ENCODE peak calls at places on chromosomes 5 and 9, in six cellular contexts. M is IMR-90, T is coronary artery, Q is prostate gland, O is hepatocyte, P is lung. L is an unnamed sample.

GRCh38 chr5:141835928-141836667 is 42.1 kb downstream of the PCDH1 start:
- DNase-seq in M (peak; percentile 53), P (no peak), T (peak; percentile 79), Q (no peak), O (no peak), L (no peak)

GRCh38 chr5:31671339-31671741 is 32.4 kb downstream of the PDZD2 start:
- DNase-seq in M (no peak), T (no peak), O (no peak), P (no peak), Q (no peak), L (no peak)

GRCh38 chr9:93711002-93711401 is 134.6 kb downstream of the PHF2 start:
- DNase-seq in Q (no peak), T (no peak), O (no peak), M (no peak), P (no peak), L (no peak)

GRCh38 chr9:76166436-76166959 is 227.7 kb downstream of the RFK start:
- DNase-seq in P (no peak), O (no peak), M (no peak), Q (no peak), T (no peak), L (no peak)

GRCh38 chr9:130606887-130607582 is 27.7 kb downstream of the FUBP3 start:
- DNase-seq in M (peak; percentile 25), P (no peak), T (no peak), Q (no peak), O (no peak), L (peak; percentile 69)

GRCh38 chr9:82621446-82621845 is 441.5 kb downstream of the RASEF start:
- DNase-seq in Q (no peak), T (no peak), M (peak; percentile 58), P (no peak), O (no peak), L (peak; percentile 26)

GRCh38 chr5:41968153-41968723 is 43.2 kb downstream of the FBXO4 start:
- DNase-seq in P (no peak), O (no peak), T (no peak), M (no peak), Q (no peak), L (no peak)

GRCh38 chr9:3732077-3733038 is 206.6 kb upstream of the RFX3 start:
- DNase-seq in Q (peak; percentile 66), M (peak; percentile 90), O (peak; percentile 81), T (no peak), P (peak; percentile 63), L (peak; percentile 49)

GRCh38 chr9:100125913-100126312 is 26.9 kb downstream of the INVS start:
- DNase-seq in O (no peak), T (no peak), Q (no peak), M (no peak), P (no peak), L (no peak)

GRCh38 chr5:139385061-139385889 is 2.2 kb upstream of the SLC23A1 start:
- DNase-seq in O (no peak), Q (no peak), P (no peak), T (no peak), M (no peak), L (no peak)

GRCh38 chr9:90167920-90168319 is 474.7 kb downstream of the DIRAS2 start:
- DNase-seq in O (no peak), T (no peak), Q (no peak), P (peak; percentile 41), M (no peak), L (no peak)

GRCh38 chr9:132486706-132487350 is 76.8 kb downstream of the CFAP77 start:
- DNase-seq in M (no peak), P (no peak), Q (no peak), T (no peak), O (no peak), L (no peak)

GRCh38 chr5:24110019-24110615 is 534.7 kb downstream of the CDH10 start:
- DNase-seq in O (peak; percentile 18), Q (no peak), M (no peak), P (no peak), T (no peak), L (peak; percentile 49)

GRCh38 chr5:55597014-55597981 is 62.5 kb upstream of the PLPP1 start:
- DNase-seq in O (peak; percentile 67), Q (peak; percentile 55), P (peak; percentile 39), T (no peak), M (peak; percentile 82), L (peak; percentile 61)

GRCh38 chr9:6034954-6035353 is 19.5 kb upstream of the RANBP6 start:
- DNase-seq in T (no peak), P (no peak), Q (no peak), M (no peak), O (no peak), L (no peak)

GRCh38 chr5:149411738-149412519 is 32.8 kb upstream of the IL17B start:
- DNase-seq in T (peak; percentile 69), Q (no peak), M (no peak), O (no peak), P (no peak), L (no peak)

GRCh38 chr5:3598725-3599282 is 3.2 kb downstream of the IRX1 start:
- DNase-seq in P (no peak), M (no peak), O (no peak), T (no peak), Q (no peak), L (no peak)

GRCh38 chr5:3596261-3596825 is 711 bp downstream of the IRX1 start:
- DNase-seq in Q (no peak), O (peak; percentile 22), T (peak; percentile 62), M (no peak), P (no peak), L (no peak)

GRCh38 chr5:3598236-3598635 is 2.6 kb downstream of the IRX1 start:
- DNase-seq in M (no peak), O (no peak), T (no peak), P (no peak), Q (no peak), L (no peak)

GRCh38 chr5:3597727-3598082 is 2.1 kb downstream of the IRX1 start:
- DNase-seq in M (no peak), Q (no peak), P (no peak), T (no peak), O (no peak), L (no peak)

DNA sequence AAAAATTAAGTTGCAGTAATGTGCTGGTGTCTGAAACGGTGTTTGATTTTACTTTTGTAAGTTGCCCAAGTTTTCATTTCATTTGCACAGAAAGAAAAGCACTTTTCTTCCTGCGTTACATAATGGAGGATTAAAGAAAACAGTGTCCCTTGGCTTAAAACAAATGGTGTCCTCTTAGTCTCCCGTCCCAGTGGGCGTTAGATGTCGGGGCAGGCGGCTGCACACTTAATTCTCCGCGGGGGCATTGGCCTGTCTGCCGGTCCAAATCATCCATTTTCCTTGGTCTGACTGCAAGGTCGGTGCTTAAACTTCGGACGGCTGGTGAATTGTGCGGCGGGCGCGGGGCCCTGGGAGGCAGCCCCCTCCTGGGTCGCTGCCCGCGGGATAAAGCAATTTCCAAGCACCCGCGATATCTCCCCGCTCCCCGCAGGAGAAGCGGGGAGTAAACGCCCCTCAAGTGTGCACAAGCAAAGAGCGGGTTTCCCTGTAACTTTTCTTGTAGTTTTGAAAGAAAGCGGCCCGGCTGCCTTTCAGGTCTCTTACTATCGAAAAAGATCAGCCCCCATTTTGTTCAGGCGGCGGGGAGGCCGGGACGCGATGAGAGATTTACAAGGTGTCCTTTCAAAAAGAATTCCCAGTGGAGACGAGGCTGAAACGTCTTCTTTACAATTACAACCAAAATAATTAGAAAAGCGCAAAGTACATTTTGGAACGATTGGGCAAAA is 1.5 kb downstream of the IRX1 start:
- DNase-seq in O (no peak), P (no peak), Q (no peak), T (no peak), M (no peak), L (no peak)
- H3K27ac ChIP-seq in O (no peak overlapping the region), P (no peak overlapping the region), Q (no peak overlapping the region), T (no peak overlapping the region), M (no peak overlapping the region), L (no peak overlapping the region)

DNA sequence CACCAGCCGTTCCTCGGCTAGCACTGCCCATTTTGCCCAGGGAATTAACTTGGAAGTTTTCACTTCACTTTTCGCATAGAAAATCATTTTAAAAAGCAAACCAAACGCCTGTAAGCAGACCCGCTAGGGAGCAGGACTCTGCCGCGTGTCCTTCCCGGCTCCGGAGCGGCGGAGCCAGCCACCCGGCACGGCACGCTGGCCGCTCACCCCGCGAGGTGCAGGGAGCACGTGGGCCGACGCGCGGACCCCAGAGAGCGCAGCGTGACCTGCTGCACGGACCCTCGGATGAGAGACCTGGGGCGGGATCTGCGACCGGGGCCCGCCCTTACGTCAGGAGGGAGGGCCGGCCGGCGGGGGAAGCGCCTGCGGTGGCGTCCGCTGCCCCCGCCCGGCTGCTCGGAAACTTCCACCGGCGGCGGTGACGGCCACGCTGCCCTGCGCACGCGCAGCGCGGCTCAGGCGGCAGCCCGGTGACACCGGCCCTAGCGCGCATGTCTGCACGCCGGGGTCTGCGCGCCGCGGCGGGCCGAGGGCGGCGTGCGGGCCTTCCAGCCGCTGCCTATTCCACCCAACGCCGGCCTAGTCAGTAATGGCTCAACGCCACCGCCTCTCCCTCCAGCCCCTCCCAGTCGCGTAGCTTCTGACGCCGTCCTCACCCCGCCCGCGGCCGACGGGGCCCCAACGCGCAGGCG is 504 bp upstream of the TENT4A start:
- DNase-seq in O (peak; percentile 98), T (peak; percentile 98), P (peak; percentile 96), M (peak; percentile 94), Q (peak; percentile 96), L (peak; percentile 76)
- TF ChIP-seq CTCF in O (no peak), T (no peak), P (no peak), M (no peak), Q (no peak), L (no peak)

GRCh38 chr5:38734353-38734752 is 111.5 kb upstream of the OSMR start:
- DNase-seq in Q (no peak), T (no peak), O (no peak), P (no peak), M (no peak), L (no peak)
- H3K27ac ChIP-seq in Q (no peak overlapping the region), T (no peak overlapping the region), O (no peak overlapping the region), P (no peak overlapping the region), M (no peak overlapping the region), L (no peak overlapping the region)

DNA sequence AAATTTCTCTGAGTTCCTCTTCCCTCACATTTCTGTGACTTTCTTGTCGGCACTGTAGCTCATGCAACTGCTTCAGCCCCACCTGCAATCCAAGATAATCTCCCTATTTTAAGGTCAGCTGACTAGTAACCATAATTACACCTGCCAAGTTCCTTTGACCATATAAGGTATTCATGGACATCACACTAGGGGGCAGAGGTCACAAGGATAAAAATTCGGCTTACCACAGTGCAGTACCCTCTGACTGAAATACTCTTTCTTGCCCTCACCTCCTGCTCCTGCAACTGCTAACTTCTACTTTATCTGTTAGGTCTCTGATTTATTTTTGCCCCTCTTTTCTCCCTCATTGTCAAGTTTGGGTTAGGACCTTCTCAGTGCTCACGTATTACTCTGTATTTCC is 144.2 kb downstream of the GDNF start:
- DNase-seq in M (no peak), T (no peak), P (no peak), O (no peak), Q (no peak), L (no peak)
- TF ChIP-seq CTCF in M (no peak), T (no peak), P (no peak), O (no peak), Q (no peak), L (no peak)

DNA sequence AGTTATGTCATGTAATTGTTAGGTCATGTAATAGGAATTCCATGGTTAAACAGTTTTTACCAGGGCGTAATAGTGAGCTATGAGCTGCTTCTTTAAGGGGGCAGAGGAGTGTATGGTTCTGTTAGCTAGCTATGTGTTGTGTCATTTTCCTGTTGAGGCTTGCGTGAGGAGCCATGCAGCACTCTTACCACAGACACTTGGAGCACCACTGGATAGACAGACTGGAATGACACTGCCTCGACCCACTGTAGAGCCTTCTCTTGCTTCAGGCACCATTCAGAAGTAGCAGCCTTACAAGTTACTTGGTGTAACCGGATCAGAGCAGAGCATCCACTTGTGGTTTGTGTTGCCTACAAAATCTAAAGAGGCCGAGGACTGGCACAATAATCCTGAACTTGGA is 28.3 kb upstream of the STOM start:
- DNase-seq in P (no peak), O (no peak), Q (peak; percentile 38), M (peak; percentile 100), T (no peak), L (peak; percentile 96)
- H3K27ac ChIP-seq in P (no peak overlapping the region), O (peak overlapping the region; percentile 12), Q (peak overlapping the region; percentile 12), M (peak overlapping the region; percentile 67), T (no peak overlapping the region), L (peak overlapping the region; percentile 80)

L was measured in RWPE1.